ENCODE peak calls at places on chromosomes 5 and 9, in four cellular contexts. A is dorsolateral prefrontal cortex, Y is AG04450, C is right atrium auricular region. B is an unnamed sample.

GRCh38 chr5:147628054-147628895 is 118.4 kb upstream of the DPYSL3 start:
- DNase-seq in A (no peak), Y (peak; percentile 23), C (no peak), B (no peak)

GRCh38 chr9:129484325-129485000 is 136.4 kb downstream of the C9orf50 start:
- DNase-seq in A (no peak), Y (no peak), C (no peak), B (no peak)

GRCh38 chr5:10338996-10339903 is 14.2 kb upstream of the MARCHF6 start:
- DNase-seq in A (peak; percentile 74), Y (no peak), C (no peak), B (peak; percentile 76)

GRCh38 chr5:112583166-112583565 is 154.5 kb upstream of the APC start:
- DNase-seq in A (no peak), Y (no peak), C (no peak), B (no peak)

GRCh38 chr9:135456436-135457104 is 23.0 kb upstream of the PPP1R26 start:
- DNase-seq in A (peak; percentile 13), Y (no peak), C (no peak), B (no peak)

GRCh38 chr5:172170251-172170701 is 17.7 kb downstream of the STK10 start:
- DNase-seq in A (no peak), Y (no peak), C (no peak), B (no peak)

GRCh38 chr5:132410451-132411381 is 41.2 kb downstream of the SLC22A5 start:
- DNase-seq in A (peak; percentile 80), Y (no peak), C (no peak), B (peak; percentile 92)

GRCh38 chr5:203246-203645 is 12.0 kb downstream of the LRRC14B start:
- DNase-seq in A (no peak), Y (no peak), C (no peak), B (no peak)

GRCh38 chr5:139445325-139446170 is 6.2 kb upstream of the DNAJC18 start:
- DNase-seq in A (no peak), Y (peak; percentile 53), C (no peak), B (no peak)

GRCh38 chr9:107999890-108000289 is 510.3 kb upstream of the KLF4 start:
- DNase-seq in A (no peak), Y (no peak), C (no peak), B (no peak)

GRCh38 chr9:93037476-93037971 is 21.0 kb upstream of the SUSD3 start:
- DNase-seq in A (no peak), Y (no peak), C (no peak), B (no peak)

GRCh38 chr5:137572042-137572695 is 73.0 kb upstream of the SPOCK1 start:
- DNase-seq in A (no peak), Y (no peak), C (no peak), B (no peak)

GRCh38 chr9:14260101-14260500 is 53.8 kb downstream of the NFIB start:
- DNase-seq in A (no peak), Y (no peak), C (no peak), B (no peak)

GRCh38 chr5:37755581-37755980 is 84.3 kb downstream of the GDNF start:
- DNase-seq in A (no peak), Y (no peak), C (no peak), B (no peak)

GRCh38 chr5:163506726-163507125 is 1.3 kb downstream of the MAT2B start:
- DNase-seq in A (no peak), Y (no peak), C (no peak), B (no peak)

GRCh38 chr9:75855509-75855908 is 35.0 kb upstream of the PCSK5 start:
- DNase-seq in A (no peak), Y (no peak), C (no peak), B (no peak)

GRCh38 chr5:118968406-118968911 is 19.9 kb downstream of the DTWD2 start:
- DNase-seq in A (no peak), Y (no peak), C (no peak), B (no peak)

GRCh38 chr5:181217805-181218065 is 5.3 kb upstream of the TRIM41 start:
- DNase-seq in A (no peak), Y (no peak), C (no peak), B (no peak)
- TF ChIP-seq CTCF in A (no peak), Y (no peak), C (no peak), B (no peak)

GRCh38 chr9:128072144-128073021 is 4.4 kb downstream of the SLC25A25 start:
- DNase-seq in A (no peak), Y (no peak), C (peak; percentile 97), B (no peak)
- TF ChIP-seq CTCF in A (no peak), Y (no peak), C (no peak), B (no peak)

GRCh38 chr9:89923961-89924504 is 319.2 kb downstream of the GADD45G start:
- DNase-seq in A (no peak), Y (no peak), C (peak; percentile 55), B (no peak)

GRCh38 chr9:89926691-89927220 is 321.9 kb downstream of the GADD45G start:
- DNase-seq in A (no peak), Y (no peak), C (peak; percentile 47), B (peak; percentile 60)

GRCh38 chr9:89923174-89923573 is 318.4 kb downstream of the GADD45G start:
- DNase-seq in A (no peak), Y (no peak), C (no peak), B (peak; percentile 74)

GRCh38 chr9:89926167-89926566 is 321.4 kb downstream of the GADD45G start:
- DNase-seq in A (no peak), Y (no peak), C (no peak), B (no peak)

GRCh38 chr9:89924611-89925010 is 319.8 kb downstream of the GADD45G start:
- DNase-seq in A (no peak), Y (no peak), C (peak; percentile 40), B (peak; percentile 51)
- TF ChIP-seq CTCF in A (no peak), Y (no peak), C (no peak), B (no peak)

GRCh38 chr5:169880012-169880673 is 100.2 kb downstream of the INSYN2B start:
- DNase-seq in A (no peak), Y (no peak), C (no peak), B (no peak)
- TF ChIP-seq CTCF in A (no peak), Y (no peak), C (no peak), B (no peak)

GRCh38 chr5:181223729-181224389 is 778 bp downstream of the TRIM41 start:
- DNase-seq in A (peak; percentile 51), Y (no peak), C (no peak), B (peak; percentile 86)
- TF ChIP-seq CTCF in A (no peak), Y (no peak), C (no peak), B (no peak)

DNA sequence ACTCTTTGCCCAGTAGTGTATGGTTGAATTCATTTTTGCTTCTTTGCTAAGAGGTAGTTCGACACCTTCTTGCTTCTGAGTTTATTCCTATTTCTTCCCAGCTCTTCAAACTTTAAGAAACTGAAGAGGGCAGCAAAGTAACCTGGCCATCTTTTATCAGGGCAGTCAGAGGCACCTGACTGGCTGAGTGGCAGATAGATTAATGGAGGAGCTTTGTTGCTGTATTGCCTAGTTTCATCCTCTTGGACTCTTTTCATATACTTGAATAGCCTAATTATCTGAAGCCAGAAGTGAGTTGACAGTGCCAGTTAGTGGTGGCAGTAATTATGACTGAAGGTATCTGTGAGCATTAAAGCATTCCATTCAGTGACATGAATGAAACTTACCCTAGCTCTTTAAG is 82.5 kb downstream of the UHRF2 start:
- DNase-seq in A (no peak), Y (no peak), C (no peak), B (no peak)
- TF ChIP-seq CTCF in A (no peak), Y (no peak), C (no peak), B (peak; percentile 7)

GRCh38 chr5:173721259-173722232 is 105.1 kb upstream of the BOD1 start:
- DNase-seq in A (no peak), Y (no peak), C (no peak), B (no peak)
- TF ChIP-seq CTCF in A (no peak), Y (no peak), C (no peak), B (no peak)

DNA sequence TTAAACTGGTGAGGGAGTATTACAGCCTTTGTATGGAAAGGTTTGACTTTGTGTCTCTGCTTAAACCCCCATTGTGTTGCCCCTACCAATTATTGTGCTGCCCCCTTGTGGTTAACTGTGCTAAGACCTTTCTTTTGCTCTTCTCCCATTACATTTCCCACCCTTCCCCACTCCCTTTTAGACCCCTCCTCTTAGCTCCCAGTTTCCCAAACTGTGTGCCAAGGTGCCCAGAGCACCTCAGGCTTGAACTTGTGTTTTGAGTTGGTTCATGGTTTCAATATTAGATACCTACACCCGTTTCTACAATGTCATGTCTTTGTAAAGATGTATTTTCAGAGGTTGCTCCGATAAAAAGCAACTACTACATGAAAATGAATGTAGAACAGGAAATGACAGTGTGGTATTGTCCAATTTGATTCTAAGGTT is 2.9 kb downstream of the JAK2 start:
- DNase-seq in A (no peak), Y (peak; percentile 30), C (no peak), B (no peak)
- TF ChIP-seq CTCF in A (peak; percentile 71), Y (peak; percentile 80), C (peak; percentile 65), B (peak; percentile 79)

GRCh38 chr5:75664933-75665332 is 52.3 kb downstream of the POC5 start:
- DNase-seq in A (no peak), Y (no peak), C (no peak), B (no peak)

GRCh38 chr5:75666801-75667200 is 50.4 kb downstream of the POC5 start:
- DNase-seq in A (no peak), Y (no peak), C (no peak), B (no peak)

GRCh38 chr5:75668988-75669760 is 48.1 kb downstream of the POC5 start:
- DNase-seq in A (no peak), Y (no peak), C (no peak), B (no peak)

GRCh38 chr5:75668348-75668895 is 48.8 kb downstream of the POC5 start:
- DNase-seq in A (no peak), Y (no peak), C (no peak), B (no peak)

GRCh38 chr5:75667586-75667985 is 49.7 kb downstream of the POC5 start:
- DNase-seq in A (no peak), Y (no peak), C (no peak), B (no peak)
- TF ChIP-seq CTCF in A (no peak), Y (no peak), C (no peak), B (no peak)

GRCh38 chr5:130912088-130912487 is 253.0 kb downstream of the HINT1 start:
- DNase-seq in A (no peak), Y (no peak), C (no peak), B (no peak)
- TF ChIP-seq CTCF in A (no peak), Y (no peak), C (no peak), B (peak; percentile 31)